ENCODE peak calls at places on chromosomes 4 and X, in ten cellular contexts. I is heart left ventricle; X is right lobe of liver; E is BJ; F is stomach; J is left lung; C is ascending aorta; P is brain microvascular endothelial cell; T is fibroblast of villous mesenchyme; H is CD8-positive, alpha-beta T cell. Z is an unnamed sample.

GRCh38 chrX:9533611-9534010 is 68.8 kb downstream of the TBL1X start:
- DNase-seq in E (no peak), C (no peak), I (no peak), X (no peak), J (no peak), F (no peak), H (no peak), P (no peak), T (no peak), Z (no peak)

GRCh38 chrX:152641996-152642395 is 4.3 kb downstream of the GABRQ start:
- DNase-seq in E (no peak), P (no peak), F (no peak), X (no peak), C (no peak), T (peak; percentile 6), I (no peak), H (no peak), J (no peak), Z (peak; percentile 1)

GRCh38 chrX:16119353-16120220 is 3.8 kb upstream of the GRPR start:
- DNase-seq in P (no peak), H (no peak), X (no peak), J (no peak), F (no peak), T (peak; percentile 27), E (no peak), I (no peak), C (no peak), Z (no peak)

GRCh38 chr4:188400456-188400855 is 261.2 kb downstream of the TRIML1 start:
- DNase-seq in I (no peak), X (no peak), J (no peak), F (no peak), C (no peak), H (no peak), E (no peak), P (no peak), T (no peak), Z (no peak)

GRCh38 chr4:42339935-42340406 is 57.3 kb upstream of the SHISA3 start:
- DNase-seq in I (peak; percentile 73), F (no peak), H (no peak), J (no peak), C (peak; percentile 66), T (no peak), P (peak; percentile 67), E (no peak), X (no peak), Z (peak; percentile 90)

GRCh38 chr4:1049591-1049905 is 38.1 kb downstream of the FGFRL1 start:
- DNase-seq in F (no peak), P (no peak), T (no peak), E (no peak), I (no peak), J (peak; percentile 78), C (no peak), X (peak; percentile 45), H (no peak), Z (no peak)

GRCh38 chr4:165398570-165398969 is 19.8 kb downstream of the CPE start:
- DNase-seq in F (no peak), T (peak; percentile 37), C (no peak), H (no peak), J (no peak), X (no peak), I (no peak), E (no peak), P (peak; percentile 76), Z (peak; percentile 59)

GRCh38 chr4:93501946-93502345 is 326.6 kb upstream of the ATOH1 start:
- DNase-seq in F (no peak), T (no peak), H (no peak), X (no peak), P (no peak), I (no peak), E (no peak), J (no peak), C (no peak), Z (peak; percentile 1)

GRCh38 chrX:24475480-24475879 is 10.4 kb downstream of the PDK3 start:
- DNase-seq in C (no peak), T (no peak), P (no peak), F (no peak), E (no peak), J (no peak), X (no peak), I (no peak), H (no peak), Z (no peak)

GRCh38 chrX:24483596-24483995 is 18.5 kb downstream of the PDK3 start:
- DNase-seq in H (no peak), I (no peak), E (no peak), J (no peak), C (no peak), X (no peak), T (no peak), F (no peak), P (no peak), Z (no peak)

GRCh38 chrX:24478516-24478915 is 13.4 kb downstream of the PDK3 start:
- DNase-seq in F (no peak), X (no peak), J (no peak), H (no peak), E (no peak), T (no peak), I (no peak), C (no peak), P (no peak), Z (no peak)

GRCh38 chrX:24482823-24483410 is 17.8 kb downstream of the PDK3 start:
- DNase-seq in T (no peak), E (no peak), X (no peak), F (no peak), P (no peak), J (no peak), H (no peak), I (no peak), C (no peak), Z (no peak)

DNA sequence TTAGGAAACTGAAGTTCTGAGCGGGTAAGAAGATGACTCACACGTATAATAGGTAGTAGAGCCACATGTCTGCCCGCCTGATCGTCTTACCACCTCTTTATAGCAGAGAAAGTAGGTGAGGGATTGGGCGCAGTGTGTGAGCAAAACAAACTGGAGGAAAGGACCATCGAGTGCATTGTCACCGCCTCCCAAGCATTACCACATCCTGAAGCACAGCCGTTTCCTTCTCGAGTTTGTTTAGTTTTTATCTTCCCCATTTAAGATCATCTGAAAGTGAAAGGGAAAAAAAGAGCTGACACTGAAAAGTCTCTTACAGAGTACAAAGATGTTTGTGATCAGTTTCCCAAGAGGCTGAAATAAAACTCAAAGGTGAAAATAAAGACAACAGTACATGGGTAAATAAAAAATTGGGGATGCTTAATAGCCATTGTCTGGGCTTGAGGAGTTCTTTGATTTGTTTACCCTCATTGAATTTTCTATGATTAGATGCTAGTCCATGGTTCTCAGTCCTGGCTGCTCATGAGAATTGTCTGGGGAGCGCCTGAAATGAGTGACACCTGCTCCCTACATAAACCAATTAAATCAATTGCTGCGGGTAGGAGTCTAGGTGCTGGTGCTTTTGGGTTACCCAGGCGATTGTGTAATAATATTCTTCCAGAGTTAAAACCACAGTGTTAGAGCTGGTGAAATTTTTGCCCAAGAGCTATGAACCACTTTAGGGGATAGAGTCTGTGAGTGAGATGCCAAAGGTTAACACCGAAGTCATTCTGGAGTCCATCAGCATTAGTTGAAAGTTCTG is 15.0 kb downstream of the PDK3 start:
- DNase-seq in T (peak; percentile 47), E (no peak), F (no peak), X (no peak), C (no peak), H (peak; percentile 50), J (no peak), P (no peak), I (no peak), Z (no peak)
- H3K4me3 ChIP-seq in T (no peak overlapping the region), E (no peak overlapping the region), F (no peak overlapping the region), X (no peak overlapping the region), C (no peak overlapping the region), H (peak overlapping the region; percentile 55), J (peak overlapping the region; percentile 18), P (no peak overlapping the region), I (peak overlapping the region; percentile 39), Z (no peak overlapping the region)

GRCh38 chrX:111442791-111443190 is 30.8 kb upstream of the DCX start:
- DNase-seq in I (no peak), T (no peak), C (no peak), E (no peak), H (no peak), X (no peak), J (no peak), P (no peak), F (no peak), Z (no peak)

GRCh38 chrX:111447298-111447697 is 35.3 kb upstream of the DCX start:
- DNase-seq in C (no peak), X (no peak), F (no peak), H (no peak), T (peak; percentile 4), J (no peak), I (peak; percentile 25), P (no peak), E (no peak), Z (peak; percentile 0)

GRCh38 chrX:111444881-111445280 is 32.9 kb upstream of the DCX start:
- DNase-seq in F (no peak), T (peak; percentile 12), H (no peak), I (no peak), P (no peak), X (no peak), E (no peak), C (no peak), J (no peak), Z (no peak)

GRCh38 chrX:111445485-111445884 is 33.5 kb upstream of the DCX start:
- DNase-seq in P (peak; percentile 1), F (no peak), C (no peak), J (no peak), X (no peak), I (no peak), E (no peak), T (peak; percentile 38), H (no peak), Z (peak; percentile 50)
- TF ChIP-seq CTCF in P (peak; percentile 24), F (peak; percentile 38), C (peak; percentile 52), J (peak; percentile 37), X (peak; percentile 72), I (peak; percentile 66), E (peak; percentile 48), T (peak; percentile 52), H (no peak), Z (peak; percentile 49)

GRCh38 chr4:154490261-154490588 is 1.4 kb downstream of the DCHS2 start:
- DNase-seq in J (peak; percentile 75), I (no peak), X (no peak), F (no peak), P (no peak), T (no peak), C (no peak), E (no peak), H (no peak), Z (no peak)

GRCh38 chr4:154490589-154491340 is 834 bp downstream of the DCHS2 start:
- DNase-seq in C (no peak), I (no peak), J (peak; percentile 77), E (no peak), T (no peak), H (no peak), X (no peak), F (no peak), P (no peak), Z (no peak)

GRCh38 chr4:154491731-154492249 is at the start of gene DCHS2:
- DNase-seq in X (peak; percentile 58), J (peak; percentile 68), P (no peak), H (no peak), E (no peak), C (no peak), F (no peak), I (no peak), T (no peak), Z (no peak)

GRCh38 chr4:154492288-154492687 is 689 bp upstream of the DCHS2 start:
- DNase-seq in C (no peak), J (no peak), E (no peak), T (no peak), I (no peak), F (no peak), H (no peak), P (no peak), X (no peak), Z (no peak)

GRCh38 chr4:154491341-154491679 is 289 bp downstream of the DCHS2 start:
- DNase-seq in T (peak; percentile 16), J (no peak), H (no peak), E (no peak), F (no peak), P (no peak), C (no peak), I (no peak), X (no peak), Z (peak; percentile 9)
- H3K4me3 ChIP-seq in T (peak overlapping the region; percentile 21), J (peak overlapping the region; percentile 22), H (peak overlapping the region; percentile 41), E (peak overlapping the region; percentile 14), F (peak overlapping the region; percentile 41), P (peak overlapping the region; percentile 24), C (peak overlapping the region; percentile 32), I (peak overlapping the region; percentile 37), X (peak overlapping the region; percentile 23), Z (no peak overlapping the region)

GRCh38 chrX:150972450-150972849 is 10.7 kb upstream of the HMGB3 start:
- DNase-seq in J (no peak), I (no peak), C (no peak), P (no peak), T (no peak), H (no peak), E (no peak), F (no peak), X (no peak), Z (no peak)
- TF ChIP-seq CTCF in J (no peak), I (no peak), C (no peak), P (no peak), T (no peak), H (no peak), E (no peak), F (no peak), X (no peak), Z (no peak)

Z was measured in fibroblast of pulmonary artery.